ENCODE peak calls at places on chromosomes 16 and 17, in ten cellular contexts. B is tibial nerve; I is ovary; P is naive thymus-derived CD8-positive, alpha-beta T cell; V is non-pigmented ciliary epithelial cell; Z is H4; K is AML-193; Q is activated T-helper 1 cell treated with anti-CD3 and anti-CD28 coated beads, Interleukin-12 subunit alpha, Interleukin-12 subunit beta, Interleukin-2, Interleukin-4 antibody, amounts not matched to agents 30 ng/mL and 10 ng/mL and 1 ng/mL, durations not matched to agents 14 hours and 24 hours and 36 hours; O is ACHN; G is activated T-cell treated with anti-CD3 and anti-CD28 coated beads, Interleukin-2, amount 50 U/mL, for 1 hour. S is an unnamed sample.

GRCh38 chr17:42016411-42016831 is 818 bp downstream of the DNAJC7 start:
- DNase-seq in B (no peak), I (no peak), P (no peak), V (no peak), Z (no peak), K (no peak), Q (no peak), O (peak; percentile 42), G (peak; percentile 29), S (no peak)

GRCh38 chr17:72262748-72263147 is 141.9 kb downstream of the SOX9 start:
- DNase-seq in B (no peak), I (no peak), P (no peak), V (no peak), Z (no peak), K (no peak), Q (no peak), O (no peak), G (no peak), S (no peak)

GRCh38 chr16:24845726-24846547 is at the start of gene SLC5A11:
- DNase-seq in B (no peak), I (no peak), P (no peak), V (no peak), Z (no peak), K (no peak), Q (no peak), O (no peak), G (no peak), S (no peak)

GRCh38 chr17:80065478-80066170 is 29.2 kb downstream of the CCDC40 start:
- DNase-seq in B (no peak), I (no peak), P (no peak), V (no peak), Z (no peak), K (no peak), Q (no peak), O (no peak), G (no peak), S (no peak)

GRCh38 chr17:83144421-83145357 is 65.3 kb downstream of the METRNL start:
- DNase-seq in B (no peak), I (no peak), P (no peak), V (no peak), Z (no peak), K (no peak), Q (no peak), O (no peak), G (no peak), S (peak; percentile 77)

GRCh38 chr17:77695386-77695785 is 263.1 kb upstream of the TNRC6C start:
- DNase-seq in B (no peak), I (no peak), P (no peak), V (no peak), Z (no peak), K (no peak), Q (no peak), O (no peak), G (no peak), S (no peak)

GRCh38 chr16:89678258-89678657 is 8.2 kb upstream of the CDK10 start:
- DNase-seq in B (no peak), I (no peak), P (no peak), V (no peak), Z (no peak), K (no peak), Q (no peak), O (peak; percentile 34), G (no peak), S (no peak)

GRCh38 chr17:65896889-65897288 is 295.0 kb downstream of the CEP112 start:
- DNase-seq in B (no peak), I (no peak), P (no peak), V (no peak), Z (no peak), K (no peak), Q (no peak), O (no peak), G (no peak), S (no peak)

GRCh38 chr17:62147284-62147683 is 82.2 kb upstream of the MED13 start:
- DNase-seq in B (no peak), I (no peak), P (no peak), V (no peak), Z (no peak), K (no peak), Q (no peak), O (no peak), G (no peak), S (no peak)

GRCh38 chr17:17779015-17779611 is 57.7 kb downstream of the SREBF1 start:
- DNase-seq in B (no peak), I (peak; percentile 51), P (no peak), V (no peak), Z (no peak), K (no peak), Q (no peak), O (no peak), G (no peak), S (peak; percentile 20)

GRCh38 chr16:67659675-67660563 is at the start of gene ACD:
- DNase-seq in B (peak; percentile 85), I (peak; percentile 92), P (peak; percentile 86), V (no peak), Z (peak; percentile 71), K (peak; percentile 79), Q (peak; percentile 94), O (peak; percentile 96), G (peak; percentile 95), S (peak; percentile 95)

GRCh38 chr17:71502443-71502842 is 618.4 kb upstream of the SOX9 start:
- DNase-seq in B (no peak), I (no peak), P (no peak), V (no peak), Z (no peak), K (no peak), Q (no peak), O (no peak), G (no peak), S (no peak)

GRCh38 chr17:48254896-48255295 is 147.3 kb downstream of the SNX11 start:
- DNase-seq in B (no peak), I (no peak), P (no peak), V (no peak), Z (no peak), K (no peak), Q (no peak), O (peak; percentile 60), G (no peak), S (no peak)

GRCh38 chr17:45764479-45764878 is 19.6 kb upstream of the CRHR1 start:
- DNase-seq in B (no peak), I (no peak), P (no peak), V (no peak), Z (no peak), K (no peak), Q (no peak), O (no peak), G (no peak), S (no peak)

GRCh38 chr17:70081885-70082284 is 6.9 kb downstream of the KCNJ16 start:
- DNase-seq in B (no peak), I (no peak), P (no peak), V (no peak), Z (no peak), K (no peak), Q (no peak), O (no peak), G (no peak), S (no peak)

GRCh38 chr16:81823111-81823510 is 44.0 kb downstream of the PLCG2 start:
- DNase-seq in B (no peak), I (no peak), P (no peak), V (no peak), Z (no peak), K (peak; percentile 76), Q (no peak), O (no peak), G (no peak), S (no peak)

GRCh38 chr17:17186051-17186450 is 20.1 kb downstream of the PLD6 start:
- DNase-seq in B (no peak), I (no peak), P (no peak), V (no peak), Z (no peak), K (no peak), Q (peak; percentile 55), O (no peak), G (no peak), S (no peak)

GRCh38 chr17:80600586-80600985 is 55.9 kb downstream of the RPTOR start:
- DNase-seq in B (no peak), I (no peak), P (no peak), V (no peak), Z (no peak), K (no peak), Q (no peak), O (no peak), G (no peak), S (no peak)

GRCh38 chr16:67893791-67894399 is 841 bp downstream of the PSKH1 start:
- DNase-seq in B (no peak), I (no peak), P (no peak), V (no peak), Z (no peak), K (no peak), Q (no peak), O (peak; percentile 19), G (no peak), S (no peak)